ENCODE peak calls at places on chromosomes 7 and 10, in seven cellular contexts. U is cardiac muscle cell, O is mucosa of gallbladder, H is glomerular endothelial cell, K is amygdala, G is myocyte, C is NCI-H510A treated with DMSO at 0.1 percent for 48 hours. R is an unnamed sample.

GRCh38 chr7:116591202-116592040 is 66.6 kb downstream of the CAV1 start:
- DNase-seq in U (peak; percentile 30), O (no peak), H (no peak), K (no peak), G (peak; percentile 59), C (peak; percentile 30), R (peak; percentile 22)

GRCh38 chr7:102927303-102927933 is 14.6 kb downstream of the LRRC17 start:
- DNase-seq in U (no peak), O (no peak), H (no peak), K (no peak), G (no peak), C (no peak), R (no peak)

GRCh38 chr7:149692557-149692982 is 80.8 kb downstream of the ZNF467 start:
- DNase-seq in U (peak; percentile 29), O (no peak), H (no peak), K (no peak), G (no peak), C (peak; percentile 26), R (no peak)

GRCh38 chr10:125269716-125270115 is 109.4 kb upstream of the CTBP2 start:
- DNase-seq in U (no peak), O (no peak), H (no peak), K (no peak), G (no peak), C (no peak), R (no peak)

GRCh38 chr7:55177589-55178261 is 158.9 kb downstream of the EGFR start:
- DNase-seq in U (no peak), O (peak; percentile 62), H (no peak), K (no peak), G (peak; percentile 87), C (no peak), R (no peak)

GRCh38 chr10:49053053-49053997 is 62.0 kb downstream of the VSTM4 start:
- DNase-seq in U (peak; percentile 73), O (no peak), H (no peak), K (no peak), G (peak; percentile 81), C (no peak), R (no peak)

GRCh38 chr7:132639983-132640382 is 63.7 kb upstream of the PLXNA4 start:
- DNase-seq in U (no peak), O (no peak), H (no peak), K (no peak), G (no peak), C (no peak), R (no peak)

GRCh38 chr10:51266496-51266895 is 192.2 kb downstream of the PRKG1 start:
- DNase-seq in U (no peak), O (no peak), H (no peak), K (no peak), G (no peak), C (no peak), R (no peak)

GRCh38 chr10:131679926-131680325 is 220.9 kb upstream of the PPP2R2D start:
- DNase-seq in U (no peak), O (no peak), H (no peak), K (no peak), G (no peak), C (no peak), R (no peak)

GRCh38 chr7:77699056-77699455 is 2.8 kb downstream of the RSBN1L start:
- DNase-seq in U (no peak), O (no peak), H (no peak), K (no peak), G (no peak), C (no peak), R (no peak)

GRCh38 chr7:1040790-1041189 is 3.6 kb upstream of the GPR146 start:
- DNase-seq in U (no peak), O (peak; percentile 62), H (no peak), K (peak; percentile 25), G (peak; percentile 98), C (no peak), R (peak; percentile 20)

GRCh38 chr7:90816511-90817142 is 220.5 kb downstream of the CDK14 start:
- DNase-seq in U (no peak), O (peak; percentile 23), H (peak; percentile 83), K (no peak), G (peak; percentile 93), C (no peak), R (no peak)

R was measured in NCI-H345.